ENCODE peak calls at places on chromosomes 12 and 14, in seven cellular contexts. P is IMR-90, L is heart right ventricle, T is colonic mucosa, D is GM23338, N is Peyer's patch, F is HL-60. H is an unnamed sample.
A peak's percentile ranks its signal among the peaks of the same experiment; 100 is the strongest.

GRCh38 chr12:56676851-56677601 is 11.1 kb downstream of the PTGES3 start:
- DNase-seq in P (no peak), L (no peak), T (no peak), D (no peak), N (no peak), F (no peak), H (no peak)

GRCh38 chr12:81209001-81209400 is 131.1 kb downstream of the ACSS3 start:
- DNase-seq in P (peak; percentile 8), L (no peak), T (no peak), D (no peak), N (no peak), F (no peak), H (no peak)

GRCh38 chr14:95237121-95237876 is 80.0 kb upstream of the DICER1 start:
- DNase-seq in P (no peak), L (no peak), T (peak; percentile 67), D (no peak), N (no peak), F (no peak), H (no peak)

GRCh38 chr12:53225635-53226424 is 6.2 kb downstream of the RARG start:
- DNase-seq in P (no peak), L (no peak), T (no peak), D (peak; percentile 50), N (no peak), F (no peak), H (peak; percentile 65)

GRCh38 chr12:76033116-76034001 is 1.8 kb upstream of the PHLDA1 start:
- DNase-seq in P (peak; percentile 64), L (no peak), T (no peak), D (peak; percentile 72), N (no peak), F (no peak), H (no peak)

GRCh38 chr12:114835031-114835430 is 151.1 kb upstream of the TBX3 start:
- DNase-seq in P (peak; percentile 85), L (no peak), T (no peak), D (no peak), N (no peak), F (no peak), H (no peak)

GRCh38 chr14:73208390-73208789 is 28.9 kb upstream of the PAPLN start:
- DNase-seq in P (no peak), L (no peak), T (no peak), D (no peak), N (no peak), F (no peak), H (no peak)

GRCh38 chr14:68143341-68143807 is 323.8 kb downstream of the RAD51B start:
- DNase-seq in P (peak; percentile 36), L (peak; percentile 67), T (peak; percentile 79), D (no peak), N (peak; percentile 62), F (no peak), H (peak; percentile 87)

GRCh38 chr12:109734219-109735000 is 20.8 kb downstream of the FAM222A start:
- DNase-seq in P (peak; percentile 1), L (peak; percentile 10), T (no peak), D (peak; percentile 84), N (peak; percentile 51), F (no peak), H (peak; percentile 10)

GRCh38 chr12:44285321-44285720 is 449.4 kb downstream of the TMEM117 start:
- DNase-seq in P (no peak), L (no peak), T (no peak), D (no peak), N (no peak), F (no peak), H (no peak)

GRCh38 chr12:42056130-42056529 is 88.5 kb downstream of the GXYLT1 start:
- DNase-seq in P (no peak), L (no peak), T (no peak), D (no peak), N (no peak), F (peak; percentile 66), H (no peak)

GRCh38 chr12:82968644-82969339 is 282.1 kb downstream of the TMTC2 start:
- DNase-seq in P (no peak), L (no peak), T (no peak), D (no peak), N (no peak), F (peak; percentile 18), H (no peak)

GRCh38 chr14:65297744-65298143 is 114.8 kb upstream of the FUT8 start:
- DNase-seq in P (no peak), L (no peak), T (peak; percentile 66), D (no peak), N (no peak), F (no peak), H (no peak)

GRCh38 chr12:106903241-106903950 is 52.3 kb upstream of the TMEM263 start:
- DNase-seq in P (peak; percentile 33), L (peak; percentile 72), T (peak; percentile 90), D (peak; percentile 92), N (peak; percentile 92), F (no peak), H (peak; percentile 77)

GRCh38 chr14:50062438-50063039 is 53.8 kb downstream of the VCPKMT start:
- DNase-seq in P (peak; percentile 83), L (no peak), T (peak; percentile 78), D (peak; percentile 59), N (no peak), F (no peak), H (no peak)

GRCh38 chr12:105352940-105353635 is 22.6 kb downstream of the C12orf75 start:
- DNase-seq in P (no peak), L (no peak), T (no peak), D (peak; percentile 56), N (no peak), F (no peak), H (no peak)

GRCh38 chr14:68924392-68925158 is 54.5 kb downstream of the ACTN1 start:
- DNase-seq in P (no peak), L (peak; percentile 48), T (no peak), D (peak; percentile 13), N (no peak), F (no peak), H (no peak)

GRCh38 chr12:50363141-50363540 is 33.3 kb downstream of the FAM186A start:
- DNase-seq in P (no peak), L (no peak), T (no peak), D (no peak), N (no peak), F (no peak), H (no peak)

GRCh38 chr12:3837049-3837448 is 36.1 kb downstream of the PARP11 start:
- DNase-seq in P (no peak), L (no peak), T (no peak), D (peak; percentile 70), N (no peak), F (no peak), H (no peak)

GRCh38 chr14:54570651-54571415 is 3.9 kb downstream of the SAMD4A start:
- DNase-seq in P (peak; percentile 95), L (no peak), T (no peak), D (no peak), N (no peak), F (no peak), H (no peak)

GRCh38 chr12:67681145-67681778 is 32.7 kb downstream of the DYRK2 start:
- DNase-seq in P (peak; percentile 97), L (no peak), T (no peak), D (no peak), N (no peak), F (no peak), H (peak; percentile 34)

GRCh38 chr12:4302881-4303280 is 18.1 kb upstream of the TIGAR start:
- DNase-seq in P (no peak), L (no peak), T (peak; percentile 48), D (no peak), N (no peak), F (no peak), H (peak; percentile 21)

GRCh38 chr12:8941691-8942478 is 7.6 kb downstream of the M6PR start:
- DNase-seq in P (no peak), L (no peak), T (no peak), D (peak; percentile 24), N (no peak), F (no peak), H (no peak)

GRCh38 chr14:34258318-34258717 is 203.7 kb downstream of the SPTSSA start:
- DNase-seq in P (peak; percentile 15), L (no peak), T (no peak), D (no peak), N (no peak), F (no peak), H (no peak)

GRCh38 chr14:81436296-81437138 is 36.4 kb upstream of the STON2 start:
- DNase-seq in P (peak; percentile 45), L (peak; percentile 82), T (peak; percentile 77), D (peak; percentile 92), N (peak; percentile 84), F (no peak), H (peak; percentile 81)

GRCh38 chr12:46674818-46675217 is 151.0 kb downstream of the SLC38A4 start:
- DNase-seq in P (no peak), L (no peak), T (no peak), D (no peak), N (no peak), F (no peak), H (no peak)
- TF ChIP-seq CTCF in P (no peak), L (no peak), T (no peak), D (no peak), N (no peak), F (no peak), H (no peak)

DNA sequence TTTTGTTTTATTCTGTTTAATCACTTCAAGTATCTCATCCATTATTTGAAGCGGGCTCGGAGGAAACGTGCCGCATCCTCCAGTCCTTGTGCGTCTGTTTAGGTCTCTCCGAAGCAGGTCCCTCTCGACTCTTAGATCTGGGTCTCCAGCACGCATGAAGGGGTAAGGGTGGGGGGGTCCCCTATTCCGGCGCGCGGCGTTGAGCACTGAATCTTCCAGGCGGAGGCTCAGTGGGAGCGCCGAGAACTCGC is 311 bp upstream of the LGR5 start:
- DNase-seq in P (no peak), L (no peak), T (no peak), D (no peak), N (no peak), F (no peak), H (no peak)
- H3K27me3 ChIP-seq in P (peaks cover 39% of the 10 kb centered on the region), L (peaks cover 91% of the 10 kb centered on the region), T (no peaks in the 10 kb centered on the region), D (peaks cover 81% of the 10 kb centered on the region), N (no peaks in the 10 kb centered on the region), F (peaks cover 44% of the 10 kb centered on the region), H (peaks cover 6% of the 10 kb centered on the region)

GRCh38 chr12:7940906-7941305 is 4.9 kb upstream of the SLC2A3 start:
- DNase-seq in P (no peak), L (no peak), T (no peak), D (peak; percentile 33), N (no peak), F (no peak), H (no peak)

GRCh38 chr12:7934560-7935463 is 1.2 kb downstream of the SLC2A3 start:
- DNase-seq in P (no peak), L (no peak), T (no peak), D (no peak), N (no peak), F (no peak), H (no peak)

GRCh38 chr12:7935464-7935772 is 569 bp downstream of the SLC2A3 start:
- DNase-seq in P (no peak), L (no peak), T (no peak), D (no peak), N (no peak), F (no peak), H (no peak)

GRCh38 chr12:7935773-7936581 is at the start of gene SLC2A3:
- DNase-seq in P (peak; percentile 92), L (no peak), T (peak; percentile 63), D (peak; percentile 90), N (peak; percentile 50), F (peak; percentile 47), H (peak; percentile 77)

GRCh38 chr12:7937867-7938506 is 2.0 kb upstream of the SLC2A3 start:
- DNase-seq in P (no peak), L (no peak), T (no peak), D (peak; percentile 53), N (no peak), F (peak; percentile 3), H (no peak)
- TF ChIP-seq CTCF in P (peak; percentile 20), L (no peak), T (no peak), D (no peak), N (peak; percentile 6), F (no peak), H (no peak)

GRCh38 chr14:99261916-99262787 is 9.8 kb downstream of the BCL11B start:
- DNase-seq in P (no peak), L (no peak), T (no peak), D (peak; percentile 41), N (no peak), F (no peak), H (peak; percentile 44)
- H3K27me3 ChIP-seq in P (peaks cover 14% of the 10 kb centered on the region), L (peaks cover 99% of the 10 kb centered on the region), T (no peaks in the 10 kb centered on the region), D (no peaks in the 10 kb centered on the region), N (no peaks in the 10 kb centered on the region), F (peaks cover 56% of the 10 kb centered on the region), H (peaks cover 55% of the 10 kb centered on the region)